ENCODE peak calls at places on chromosome 5, in ten cellular contexts. W, V, U, I, N, D, X, B, F and Y are unnamed samples.

GRCh38 chr5:132466453-132467291 is 23.9 kb downstream of the IRF1 start:
- DNase-seq in I (peak; percentile 76), N (peak; percentile 53), W (no peak), V (no peak), D (no peak), X (peak; percentile 89), F (no peak), B (peak; percentile 79), U (peak; percentile 54), Y (no peak)

GRCh38 chr5:65261499-65261898 is 220.2 kb downstream of the ADAMTS6 start:
- DNase-seq in F (no peak), W (no peak), U (peak; percentile 5), V (no peak), X (no peak), N (no peak), I (no peak), B (no peak), D (no peak), Y (no peak)

GRCh38 chr5:137252513-137252912 is 246.6 kb downstream of the SPOCK1 start:
- DNase-seq in D (no peak), X (no peak), B (peak; percentile 41), U (no peak), I (peak; percentile 31), F (no peak), W (no peak), N (no peak), V (no peak), Y (no peak)

GRCh38 chr5:136028782-136029742 is at the start of gene TGFBI:
- DNase-seq in F (peak; percentile 90), U (no peak), V (peak; percentile 42), B (peak; percentile 49), N (peak; percentile 69), W (peak; percentile 88), X (peak; percentile 18), I (peak; percentile 74), D (peak; percentile 57), Y (no peak)

GRCh38 chr5:173055983-173056782 is at the start of gene CREBRF:
- DNase-seq in N (peak; percentile 99), W (peak; percentile 99), D (peak; percentile 96), B (peak; percentile 86), F (peak; percentile 98), I (peak; percentile 95), X (peak; percentile 98), V (peak; percentile 95), U (peak; percentile 83), Y (peak; percentile 99)

GRCh38 chr5:88665750-88666215 is 217.2 kb downstream of the MEF2C start:
- DNase-seq in X (no peak), W (no peak), F (peak; percentile 84), N (no peak), V (no peak), B (no peak), D (no peak), I (no peak), U (no peak), Y (no peak)

GRCh38 chr5:67283988-67284457 is 87.4 kb upstream of the CD180 start:
- DNase-seq in B (no peak), N (no peak), V (no peak), X (no peak), W (no peak), D (no peak), I (no peak), F (no peak), U (no peak), Y (no peak)

GRCh38 chr5:149448831-149449714 is 70.0 kb upstream of the IL17B start:
- DNase-seq in U (no peak), X (peak; percentile 48), W (no peak), V (peak; percentile 61), N (no peak), D (no peak), F (peak; percentile 78), I (no peak), B (no peak), Y (no peak)

GRCh38 chr5:124742521-124742920 is 3.9 kb downstream of the ZNF608 start:
- DNase-seq in V (no peak), X (no peak), U (peak; percentile 15), I (no peak), W (no peak), F (no peak), D (no peak), N (no peak), B (no peak), Y (no peak)

GRCh38 chr5:124743534-124744169 is 2.8 kb downstream of the ZNF608 start:
- DNase-seq in U (peak; percentile 29), W (no peak), F (peak; percentile 70), X (no peak), V (no peak), N (no peak), D (no peak), B (no peak), I (no peak), Y (no peak)

GRCh38 chr5:124745367-124746251 is 830 bp downstream of the ZNF608 start:
- DNase-seq in F (no peak), B (peak; percentile 30), X (no peak), V (peak; percentile 4), U (peak; percentile 59), N (no peak), I (no peak), W (no peak), D (no peak), Y (no peak)

GRCh38 chr5:124742983-124743533 is 3.4 kb downstream of the ZNF608 start:
- DNase-seq in U (peak; percentile 94), W (no peak), V (peak; percentile 85), I (peak; percentile 49), F (no peak), B (peak; percentile 91), X (no peak), N (no peak), D (peak; percentile 62), Y (no peak)

GRCh38 chr5:124744170-124744911 is 2.1 kb downstream of the ZNF608 start:
- DNase-seq in U (peak; percentile 23), B (peak; percentile 17), W (no peak), N (peak; percentile 74), I (no peak), X (no peak), F (peak; percentile 71), V (no peak), D (peak; percentile 55), Y (peak; percentile 71)
- TF ChIP-seq CTCF in U (no peak), B (no peak), W (no peak), N (no peak), I (no peak), X (no peak), F (no peak), V (no peak), D (no peak), Y (no peak)

DNA sequence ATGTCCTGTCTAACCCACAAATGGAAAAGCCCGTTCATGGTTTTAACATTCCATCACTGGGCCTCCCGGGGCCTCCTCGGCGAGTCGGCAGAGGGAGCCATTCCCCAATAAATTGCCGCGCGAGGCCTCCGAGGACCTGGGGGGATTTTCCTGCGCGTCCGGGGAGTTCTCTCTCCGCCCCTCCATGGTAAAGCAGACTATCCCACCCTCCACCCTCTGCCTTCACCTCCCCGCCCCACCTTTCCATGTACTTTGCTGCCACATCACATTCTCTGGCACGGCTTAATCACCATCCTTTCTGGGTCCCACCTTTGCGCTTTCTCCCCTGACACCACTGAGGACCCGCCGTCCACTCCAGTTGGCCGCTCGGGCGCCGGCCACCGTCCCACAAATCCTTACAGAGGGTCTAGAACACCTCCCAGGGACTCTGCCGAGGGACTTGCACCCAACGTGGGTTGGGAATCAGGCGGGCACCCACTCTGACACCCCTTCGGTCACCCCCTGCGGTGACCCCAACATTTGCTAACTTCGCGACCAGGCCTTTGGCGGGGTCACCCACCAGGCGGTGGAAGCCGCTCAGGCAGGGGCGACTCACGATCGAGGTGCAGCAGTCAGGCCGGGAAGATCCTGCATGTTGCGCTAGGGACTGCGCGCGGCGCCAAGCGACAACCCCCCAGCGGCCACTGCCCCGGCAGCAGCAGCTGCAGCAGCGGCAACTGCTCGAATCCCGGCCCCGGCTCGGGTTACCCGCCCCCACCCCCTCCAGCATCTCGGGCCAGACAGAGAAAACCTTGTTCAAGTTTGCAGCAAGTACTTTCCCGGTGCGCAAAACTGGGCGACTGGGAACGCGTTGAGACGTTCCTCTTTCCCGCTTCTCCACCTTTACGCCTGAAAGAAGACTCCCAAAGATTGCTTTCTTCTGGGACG is at the start of gene MEGF10:
- DNase-seq in W (no peak), X (peak; percentile 44), B (peak; percentile 15), N (peak; percentile 42), U (no peak), V (peak; percentile 46), D (peak; percentile 41), I (peak; percentile 29), F (peak; percentile 93), Y (peak; percentile 82)
- TF ChIP-seq CTCF in W (peak; percentile 61), X (peak; percentile 56), B (peak; percentile 80), N (no peak), U (peak; percentile 68), V (peak; percentile 81), D (peak; percentile 47), I (peak; percentile 65), F (peak; percentile 84), Y (peak; percentile 86)

GRCh38 chr5:79136618-79137017 is 25.0 kb downstream of the BHMT start:
- DNase-seq in U (no peak), B (no peak), I (no peak), W (no peak), X (no peak), D (no peak), V (no peak), N (no peak), F (no peak), Y (no peak)

GRCh38 chr5:79135790-79136553 is 24.4 kb downstream of the BHMT start:
- DNase-seq in V (no peak), N (no peak), U (no peak), I (no peak), D (no peak), X (no peak), W (no peak), F (no peak), B (no peak), Y (no peak)

GRCh38 chr5:79130781-79131180 is 19.2 kb downstream of the BHMT start:
- DNase-seq in B (no peak), V (no peak), X (no peak), D (no peak), W (no peak), N (no peak), I (no peak), U (no peak), F (no peak), Y (no peak)

GRCh38 chr5:79133657-79134451 is 22.2 kb downstream of the BHMT start:
- DNase-seq in I (peak; percentile 91), X (peak; percentile 90), N (peak; percentile 77), W (no peak), U (peak; percentile 74), V (peak; percentile 80), F (peak; percentile 92), B (peak; percentile 65), D (peak; percentile 81), Y (peak; percentile 75)

GRCh38 chr5:79133121-79133656 is 21.6 kb downstream of the BHMT start:
- DNase-seq in I (peak; percentile 52), B (peak; percentile 25), W (no peak), N (no peak), V (peak; percentile 72), X (no peak), D (no peak), F (no peak), U (peak; percentile 61), Y (no peak)
- TF ChIP-seq CTCF in I (peak; percentile 48), B (peak; percentile 67), W (peak; percentile 20), N (no peak), V (peak; percentile 35), X (peak; percentile 69), D (peak; percentile 31), F (peak; percentile 71), U (no peak), Y (peak; percentile 75)

GRCh38 chr5:169223595-169223953 is 77.4 kb downstream of the SLIT3 start:
- DNase-seq in I (peak; percentile 63), B (no peak), V (no peak), F (no peak), U (no peak), W (no peak), X (no peak), N (no peak), D (no peak), Y (no peak)

GRCh38 chr5:169222934-169223594 is 77.9 kb downstream of the SLIT3 start:
- DNase-seq in F (no peak), I (peak; percentile 54), B (no peak), V (no peak), U (no peak), N (no peak), X (no peak), D (no peak), W (no peak), Y (no peak)

GRCh38 chr5:169225830-169226356 is 75.0 kb downstream of the SLIT3 start:
- DNase-seq in D (no peak), F (no peak), V (no peak), N (no peak), U (no peak), B (no peak), I (no peak), W (no peak), X (no peak), Y (no peak)

GRCh38 chr5:169229342-169229892 is 71.5 kb downstream of the SLIT3 start:
- DNase-seq in N (no peak), F (no peak), D (no peak), W (no peak), I (peak; percentile 77), U (no peak), X (no peak), V (no peak), B (peak; percentile 64), Y (no peak)

DNA sequence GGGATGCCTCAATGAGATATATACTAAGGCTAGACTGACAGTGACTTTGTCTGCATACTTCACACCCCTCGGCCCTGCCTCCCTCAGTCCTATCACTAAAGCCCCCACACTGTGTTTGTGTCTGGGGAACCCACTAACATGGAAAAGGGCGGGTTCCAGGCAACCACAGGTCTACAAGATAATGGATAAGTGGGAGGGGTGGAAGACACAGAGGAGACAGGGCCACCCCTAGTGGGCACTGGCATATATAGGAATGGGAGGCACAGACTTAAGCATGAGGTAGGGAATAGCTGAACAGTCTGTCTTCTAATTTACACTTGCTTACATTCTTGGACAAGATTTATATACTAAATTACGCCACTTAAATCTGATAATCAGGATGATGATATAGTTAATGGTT is 74.0 kb downstream of the SLIT3 start:
- DNase-seq in F (no peak), U (no peak), W (no peak), V (peak; percentile 12), X (no peak), N (no peak), I (no peak), D (no peak), B (no peak), Y (no peak)
- TF ChIP-seq CTCF in F (peak; percentile 65), U (no peak), W (no peak), V (peak; percentile 48), X (no peak), N (no peak), I (no peak), D (no peak), B (no peak), Y (peak; percentile 12)